ENCODE peak calls at places on chromosomes 4 and X, in four cellular contexts. R is small intestine, A is hepatocyte, Z is fibroblast of lung. V is an unnamed sample.

GRCh38 chrX:31483336-31483735 is 411.5 kb upstream of the FTHL17 start:
- DNase-seq in R (no peak), A (no peak), Z (peak), V (no peak)

GRCh38 chr4:76016383-76016782 is 6.9 kb downstream of the CXCL10 start:
- DNase-seq in R (peak), A (no peak), Z (no peak), V (peak)

GRCh38 chrX:50108264-50108663 is 92.5 kb downstream of the AKAP4 start:
- DNase-seq in R (no peak), A (no peak), Z (no peak), V (no peak)

GRCh38 chrX:72297953-72298730 is 7.6 kb downstream of the CITED1 start:
- DNase-seq in R (peak), A (no peak), Z (peak), V (no peak)

GRCh38 chr4:54484361-54484760 is 173.4 kb upstream of the KIT start:
- DNase-seq in R (no peak), A (no peak), Z (no peak), V (no peak)

GRCh38 chrX:16491461-16491860 is 158.5 kb upstream of the S100G start:
- DNase-seq in R (no peak), A (no peak), Z (peak), V (no peak)

GRCh38 chr4:102687982-102688433 is 72.8 kb downstream of the MANBA start:
- DNase-seq in R (no peak), A (no peak), Z (no peak), V (no peak)

GRCh38 chrX:43008356-43008755 is 230.4 kb upstream of the PPP1R2C start:
- DNase-seq in R (no peak), A (no peak), Z (no peak), V (no peak)

GRCh38 chrX:70449457-70449966 is 4.9 kb downstream of the DLG3 start:
- DNase-seq in R (no peak), A (no peak), Z (no peak), V (no peak)

GRCh38 chrX:323721-324628 is 5.4 kb upstream of the GTPBP6 start:
- DNase-seq in R (peak), A (peak), Z (peak), V (peak)

GRCh38 chr4:149145803-149146202 is 669.8 kb downstream of the IQCM start:
- DNase-seq in R (no peak), A (no peak), Z (peak), V (no peak)

GRCh38 chrX:41095962-41096955 is 11.0 kb downstream of the USP9X start:
- DNase-seq in R (no peak), A (no peak), Z (no peak), V (no peak)

GRCh38 chr4:7389719-7390118 is 45.0 kb downstream of the PSAPL1 start:
- DNase-seq in R (no peak), A (no peak), Z (no peak), V (peak)

GRCh38 chr4:57064811-57065711 is 45.1 kb downstream of the IGFBP7 start:
- DNase-seq in R (no peak), A (no peak), Z (peak), V (peak)

GRCh38 chr4:66688674-66689073 is 856.6 kb downstream of the CENPC start:
- DNase-seq in R (no peak), A (peak), Z (peak), V (no peak)

GRCh38 chr4:118969359-118969758 is 80.7 kb downstream of the SYNPO2 start:
- DNase-seq in R (peak), A (peak), Z (peak), V (peak)

GRCh38 chr4:154124539-154125255 is 335.8 kb upstream of the SFRP2 start:
- DNase-seq in R (no peak), A (no peak), Z (peak), V (no peak)

GRCh38 chr4:26271703-26272102 is 49.1 kb upstream of the RBPJ start:
- DNase-seq in R (no peak), A (no peak), Z (no peak), V (no peak)

GRCh38 chrX:34058005-34058404 is 74.1 kb downstream of the FAM47A start:
- DNase-seq in R (no peak), A (no peak), Z (no peak), V (no peak)

GRCh38 chrX:34063616-34064015 is 68.5 kb downstream of the FAM47A start:
- DNase-seq in R (no peak), A (no peak), Z (no peak), V (no peak)
- H3K27ac ChIP-seq in R (no peak), A (no peak), Z (no peak), V (no peak)

GRCh38 chrX:39196192-39197102 is 395.2 kb downstream of the MID1IP1 start:
- DNase-seq in R (peak), A (no peak), Z (peak), V (peak)
- H3K4me3 ChIP-seq in R (no peak), A (no peak), Z (no peak), V (no peak)

DNA sequence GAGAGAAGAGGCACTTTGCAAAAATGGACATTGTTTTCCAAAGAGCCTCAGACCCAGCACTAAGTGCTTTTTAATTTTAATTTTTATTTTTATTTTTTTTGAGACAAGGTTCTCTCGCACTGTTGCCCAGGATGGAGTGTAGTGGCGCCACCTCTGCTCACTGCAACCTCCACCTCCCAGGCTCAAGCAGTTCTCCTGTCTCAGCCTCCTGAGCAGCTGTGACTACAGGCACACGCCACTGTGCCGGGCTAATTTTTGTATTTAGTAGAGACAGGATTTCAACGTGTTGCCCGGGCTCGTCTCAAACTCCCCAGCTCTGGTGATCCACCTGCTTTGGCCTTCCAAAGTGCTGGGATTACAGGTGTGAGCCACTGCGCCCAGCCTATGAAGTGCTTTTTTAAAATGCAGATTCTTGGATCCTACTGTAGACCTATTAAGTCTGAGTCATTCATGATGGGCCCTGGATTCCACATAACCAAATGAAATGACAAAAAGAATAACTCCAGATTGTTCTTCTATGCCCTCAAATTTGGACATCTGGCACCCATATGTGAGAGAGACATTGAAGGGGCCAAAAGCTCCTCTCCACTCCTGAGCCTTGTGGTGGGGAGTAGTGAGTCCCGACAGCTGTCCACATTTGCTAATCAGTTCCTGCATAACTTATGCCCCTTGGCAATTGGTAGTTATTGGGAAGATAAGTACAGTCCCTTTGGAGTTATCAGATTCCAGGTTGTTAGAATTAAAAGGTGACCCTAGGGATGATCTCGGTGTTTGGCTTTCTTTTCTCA is 3.6 kb downstream of the NOCT start:
- DNase-seq in R (no peak), A (no peak), Z (peak), V (no peak)
- H3K27ac ChIP-seq in R (no peak), A (no peak), Z (peak), V (no peak)

GRCh38 chr4:146641762-146642161 is 3.1 kb downstream of the POU4F2 start:
- DNase-seq in R (no peak), A (no peak), Z (no peak), V (no peak)

GRCh38 chr4:146639414-146639814 is 721 bp downstream of the POU4F2 start:
- DNase-seq in R (no peak), A (no peak), Z (no peak), V (no peak)

GRCh38 chr4:146640021-146640425 is 1.3 kb downstream of the POU4F2 start:
- DNase-seq in R (no peak), A (no peak), Z (no peak), V (no peak)

GRCh38 chr4:146638801-146639351 is at the start of gene POU4F2:
- DNase-seq in R (no peak), A (peak), Z (peak), V (no peak)

GRCh38 chr4:146640459-146641061 is 1.9 kb downstream of the POU4F2 start:
- DNase-seq in R (no peak), A (no peak), Z (no peak), V (no peak)
- H3K4me3 ChIP-seq in R (no peak), A (no peak), Z (no peak), V (no peak)

DNA sequence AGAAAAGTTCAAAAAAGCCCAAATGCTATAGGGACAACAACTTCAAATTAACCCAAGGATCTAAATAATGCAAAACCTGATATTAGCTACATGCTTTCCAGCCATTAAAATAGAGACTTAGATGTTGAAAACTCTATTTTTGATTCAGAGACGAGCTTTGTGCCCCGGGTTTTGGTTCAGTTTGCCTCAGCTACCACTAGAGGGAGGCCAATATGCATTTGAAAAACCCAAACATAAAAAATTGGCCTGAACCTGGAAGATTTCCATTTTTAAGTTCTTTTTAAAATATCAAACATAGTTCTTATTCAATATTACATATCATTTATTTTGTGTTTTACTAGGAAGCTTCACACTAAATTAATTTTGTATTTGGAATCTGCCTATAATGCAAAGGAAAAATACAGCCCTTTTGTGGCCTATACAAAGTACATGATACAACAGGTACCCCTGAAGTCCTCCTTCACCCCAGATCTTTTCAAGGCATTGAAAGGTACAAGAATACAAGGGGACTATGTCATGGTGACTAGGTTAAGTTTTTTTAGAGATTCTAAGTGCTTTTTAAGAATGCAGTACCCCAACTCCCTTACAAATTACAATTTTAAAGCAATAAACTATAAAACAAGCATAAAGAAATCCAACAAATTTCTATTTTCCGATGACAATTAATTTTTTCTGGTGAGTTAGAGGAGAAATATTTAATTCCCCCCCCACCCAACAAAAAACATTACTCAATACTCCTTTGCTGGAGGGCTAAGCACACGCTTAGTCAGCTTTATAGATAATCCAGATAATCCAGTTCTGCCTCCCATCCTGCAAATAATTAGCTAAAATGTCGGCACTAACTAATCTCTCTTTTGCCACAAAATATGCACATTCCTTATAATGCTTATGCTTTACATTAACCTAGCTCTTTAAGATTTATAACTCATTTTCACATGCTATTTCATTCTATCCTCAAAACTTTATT is 97.7 kb upstream of the PTPN13 start:
- DNase-seq in R (peak), A (peak), Z (peak), V (peak)
- H3K27ac ChIP-seq in R (no peak), A (peak), Z (no peak), V (peak)

GRCh38 chr4:169201144-169202124 is 69.3 kb downstream of the SH3RF1 start:
- DNase-seq in R (no peak), A (no peak), Z (no peak), V (no peak)
- H3K4me3 ChIP-seq in R (no peak), A (no peak), Z (no peak), V (no peak)

GRCh38 chr4:122876456-122876855 is 45.9 kb downstream of the NUDT6 start:
- DNase-seq in R (no peak), A (no peak), Z (peak), V (no peak)
- H3K27ac ChIP-seq in R (no peak), A (no peak), Z (no peak), V (no peak)

DNA sequence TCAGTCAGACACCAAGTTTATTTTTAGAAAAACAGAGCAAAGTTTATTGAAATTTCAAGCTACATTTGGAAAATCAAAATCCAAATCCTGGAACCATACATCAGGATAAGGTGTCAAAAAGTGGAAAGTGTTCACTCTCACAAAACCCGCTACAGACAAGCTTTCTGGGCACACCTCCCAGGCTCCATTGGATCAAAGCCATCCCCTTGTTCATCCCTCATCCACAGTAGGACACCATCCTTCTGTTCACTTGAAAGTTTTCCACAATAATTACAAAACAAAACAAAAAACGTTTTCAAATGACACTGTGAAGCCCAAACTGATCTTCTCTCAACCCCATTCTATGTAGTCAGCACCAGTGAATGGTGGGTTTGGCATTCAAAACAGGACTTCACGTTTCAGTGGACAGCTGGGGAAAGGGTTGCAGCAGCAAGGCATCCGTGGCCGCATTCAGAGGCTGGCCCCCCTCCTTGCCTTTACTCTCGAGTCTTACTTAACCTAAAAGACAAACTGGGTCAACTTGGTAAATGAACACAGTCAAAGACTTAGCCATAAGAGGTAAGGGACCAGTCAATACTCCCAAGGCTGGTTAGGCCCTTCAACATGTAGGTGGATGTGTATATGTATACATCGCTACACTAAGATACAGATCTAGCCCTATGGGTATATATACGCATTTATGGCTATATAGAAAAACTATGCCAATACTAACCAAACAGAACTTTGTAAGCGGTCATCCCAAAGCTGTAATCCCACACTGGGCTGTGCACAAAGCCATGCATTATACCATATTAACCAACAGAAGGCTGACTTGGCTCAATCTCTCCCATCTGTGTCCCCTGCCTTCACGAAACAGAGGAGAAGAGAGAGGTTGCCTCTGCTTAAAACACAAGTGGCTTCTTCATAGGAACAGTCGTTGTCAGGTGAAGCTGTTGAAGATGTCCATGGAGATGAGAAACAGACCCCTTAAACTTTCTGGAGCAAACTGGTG is 62.1 kb downstream of the TSC22D3 start:
- DNase-seq in R (no peak), A (no peak), Z (no peak), V (no peak)
- H3K4me3 ChIP-seq in R (no peak), A (no peak), Z (no peak), V (no peak)

GRCh38 chr4:8438743-8439142 is 1.8 kb downstream of the ACOX3 start:
- DNase-seq in R (no peak), A (no peak), Z (no peak), V (no peak)
- H3K27ac ChIP-seq in R (no peak), A (no peak), Z (no peak), V (peak)

DNA sequence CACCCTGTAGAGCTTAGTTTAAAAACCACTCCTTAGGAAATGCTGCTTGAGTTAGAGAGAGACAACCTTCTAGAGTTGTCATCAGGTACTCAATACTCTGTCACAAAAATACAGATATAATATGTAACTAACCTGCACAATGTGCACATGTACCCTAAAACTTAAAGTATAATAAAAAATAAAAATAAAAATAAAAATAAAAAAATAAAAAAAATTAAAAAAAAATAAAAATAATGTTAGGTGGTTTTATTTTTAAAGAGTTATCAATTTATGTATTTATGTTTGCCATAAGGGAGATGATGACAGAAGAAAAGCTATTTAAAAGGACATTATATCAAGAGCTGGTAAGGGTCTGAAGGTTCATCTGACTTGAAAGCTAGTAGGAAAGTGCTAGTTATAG is 397.9 kb downstream of the TMA16 start:
- DNase-seq in R (no peak), A (no peak), Z (no peak), V (no peak)
- H3K4me3 ChIP-seq in R (no peak), A (no peak), Z (no peak), V (no peak)